ENCODE peak calls at places on chromosomes 1 and 21, in nine cellular contexts. Z, L, I, V, Q, T, M, A and K are unnamed samples.

GRCh38 chr1:165875171-165875570 is 47.8 kb downstream of the UCK2 start:
- DNase-seq in Z (no peak), L (no peak), I (no peak), V (no peak), Q (no peak), T (no peak), M (no peak), A (no peak), K (no peak)

GRCh38 chr1:43999455-43999854 is 8.1 kb downstream of the CCDC24 start:
- DNase-seq in Z (no peak), L (no peak), I (no peak), V (no peak), Q (no peak), T (no peak), M (no peak), A (no peak), K (no peak)

GRCh38 chr1:156421062-156421938 is 52.3 kb downstream of the RHBG start:
- DNase-seq in Z (peak), L (peak), I (peak), V (peak), Q (peak), T (no peak), M (peak), A (peak), K (peak)

GRCh38 chr1:9914603-9914937 is 4.5 kb upstream of the CTNNBIP1 start:
- DNase-seq in Z (no peak), L (no peak), I (no peak), V (no peak), Q (no peak), T (no peak), M (no peak), A (no peak), K (peak)

GRCh38 chr21:41970751-41971653 is 17.2 kb upstream of the C2CD2 start:
- DNase-seq in Z (no peak), L (peak), I (no peak), V (no peak), Q (no peak), T (no peak), M (no peak), A (no peak), K (peak)

GRCh38 chr1:206714331-206715058 is 29.8 kb downstream of the MAPKAPK2 start:
- DNase-seq in Z (peak), L (no peak), I (no peak), V (peak), Q (no peak), T (peak), M (no peak), A (no peak), K (peak)

GRCh38 chr1:32239790-32240139 is 7.3 kb upstream of the FAM167B start:
- DNase-seq in Z (peak), L (peak), I (no peak), V (no peak), Q (no peak), T (no peak), M (peak), A (no peak), K (no peak)

GRCh38 chr1:247647864-247648263 is 31.7 kb downstream of the OR13G1 start:
- DNase-seq in Z (no peak), L (no peak), I (no peak), V (no peak), Q (no peak), T (no peak), M (no peak), A (no peak), K (no peak)

GRCh38 chr21:16942703-16943102 is 570.1 kb upstream of the CXADR start:
- DNase-seq in Z (no peak), L (no peak), I (no peak), V (peak), Q (no peak), T (no peak), M (no peak), A (no peak), K (no peak)

GRCh38 chr1:17979815-17980214 is 127.8 kb upstream of the IGSF21 start:
- DNase-seq in Z (no peak), L (no peak), I (no peak), V (no peak), Q (no peak), T (no peak), M (no peak), A (peak), K (no peak)

GRCh38 chr21:35189077-35189863 is 140.2 kb upstream of the RUNX1 start:
- DNase-seq in Z (no peak), L (no peak), I (no peak), V (peak), Q (no peak), T (no peak), M (no peak), A (peak), K (no peak)

GRCh38 chr1:234438579-234438978 is 40.4 kb downstream of the TARBP1 start:
- DNase-seq in Z (no peak), L (no peak), I (no peak), V (no peak), Q (no peak), T (no peak), M (no peak), A (no peak), K (no peak)

GRCh38 chr1:224900062-224900461 is 29.4 kb upstream of the DNAH14 start:
- DNase-seq in Z (no peak), L (no peak), I (no peak), V (no peak), Q (no peak), T (no peak), M (no peak), A (no peak), K (no peak)

GRCh38 chr1:19811206-19811851 is 3.8 kb downstream of the RNF186 start:
- DNase-seq in Z (peak), L (peak), I (peak), V (peak), Q (peak), T (no peak), M (peak), A (peak), K (peak)

GRCh38 chr21:33135925-33136324 is 66.0 kb downstream of the OLIG1 start:
- DNase-seq in Z (no peak), L (no peak), I (no peak), V (no peak), Q (no peak), T (no peak), M (no peak), A (no peak), K (no peak)

GRCh38 chr1:228471762-228472398 is 15.3 kb upstream of the RNF187 start:
- DNase-seq in Z (no peak), L (no peak), I (no peak), V (no peak), Q (no peak), T (no peak), M (no peak), A (peak), K (no peak)

GRCh38 chr21:44618909-44619308 is 7.0 kb downstream of the KRTAP10-8 start:
- DNase-seq in Z (no peak), L (no peak), I (peak), V (no peak), Q (no peak), T (no peak), M (no peak), A (peak), K (no peak)

GRCh38 chr1:193355179-193355578 is 168.8 kb upstream of the B3GALT2 start:
- DNase-seq in Z (no peak), L (no peak), I (no peak), V (no peak), Q (no peak), T (peak), M (no peak), A (no peak), K (no peak)

GRCh38 chr1:150813028-150813707 is 5.1 kb upstream of the CTSK start:
- DNase-seq in Z (peak), L (peak), I (no peak), V (peak), Q (peak), T (peak), M (peak), A (peak), K (peak)

GRCh38 chr1:30405081-30405480 is 318.3 kb downstream of the MATN1 start:
- DNase-seq in Z (no peak), L (no peak), I (no peak), V (no peak), Q (no peak), T (no peak), M (no peak), A (no peak), K (no peak)

GRCh38 chr1:204283711-204284651 is 70.2 kb upstream of the GOLT1A start:
- DNase-seq in Z (no peak), L (no peak), I (no peak), V (no peak), Q (no peak), T (no peak), M (no peak), A (no peak), K (no peak)

GRCh38 chr1:214281030-214281901 is at the start of gene SMYD2:
- DNase-seq in Z (peak), L (peak), I (peak), V (peak), Q (peak), T (peak), M (peak), A (peak), K (peak)

GRCh38 chr1:6491966-6492365 is 499 bp upstream of the PLEKHG5 start:
- DNase-seq in Z (no peak), L (no peak), I (no peak), V (no peak), Q (no peak), T (no peak), M (peak), A (no peak), K (no peak)

GRCh38 chr1:41661428-41662060 is 177.1 kb upstream of the EDN2 start:
- DNase-seq in Z (peak), L (no peak), I (peak), V (peak), Q (no peak), T (no peak), M (peak), A (no peak), K (no peak)

GRCh38 chr1:92184632-92185031 is 33.1 kb upstream of the C1orf146 start:
- DNase-seq in Z (no peak), L (no peak), I (no peak), V (peak), Q (no peak), T (no peak), M (no peak), A (no peak), K (no peak)

GRCh38 chr1:147534386-147534785 is 6.9 kb upstream of the BCL9 start:
- DNase-seq in Z (no peak), L (no peak), I (no peak), V (peak), Q (no peak), T (no peak), M (no peak), A (peak), K (no peak)

GRCh38 chr1:78275906-78276690 is 214.7 kb upstream of the PTGFR start:
- DNase-seq in Z (no peak), L (no peak), I (no peak), V (peak), Q (no peak), T (no peak), M (no peak), A (no peak), K (no peak)

GRCh38 chr1:157168015-157168414 is 29.8 kb upstream of the ETV3 start:
- DNase-seq in Z (no peak), L (no peak), I (no peak), V (no peak), Q (no peak), T (no peak), M (no peak), A (peak), K (no peak)

GRCh38 chr1:212542761-212543187 is 65.8 kb upstream of the ATF3 start:
- DNase-seq in Z (no peak), L (no peak), I (no peak), V (no peak), Q (no peak), T (no peak), M (no peak), A (no peak), K (no peak)

GRCh38 chr1:152227310-152227928 is 3.4 kb upstream of the HRNR start:
- DNase-seq in Z (no peak), L (no peak), I (no peak), V (peak), Q (no peak), T (no peak), M (no peak), A (no peak), K (no peak)

GRCh38 chr21:16587671-16588379 is 858.0 kb downstream of the USP25 start:
- DNase-seq in Z (no peak), L (no peak), I (no peak), V (peak), Q (no peak), T (peak), M (no peak), A (no peak), K (peak)

GRCh38 chr1:212794561-212795014 is 2.9 kb downstream of the TATDN3 start:
- DNase-seq in Z (no peak), L (no peak), I (no peak), V (no peak), Q (no peak), T (no peak), M (no peak), A (peak), K (no peak)

GRCh38 chr1:153260473-153260979 is 1.0 kb downstream of the LORICRIN start:
- DNase-seq in Z (no peak), L (no peak), I (no peak), V (peak), Q (no peak), T (no peak), M (no peak), A (no peak), K (no peak)

GRCh38 chr1:154263465-154264332 is 8.7 kb upstream of the HAX1 start:
- DNase-seq in Z (no peak), L (no peak), I (no peak), V (peak), Q (no peak), T (no peak), M (no peak), A (no peak), K (no peak)

DNA sequence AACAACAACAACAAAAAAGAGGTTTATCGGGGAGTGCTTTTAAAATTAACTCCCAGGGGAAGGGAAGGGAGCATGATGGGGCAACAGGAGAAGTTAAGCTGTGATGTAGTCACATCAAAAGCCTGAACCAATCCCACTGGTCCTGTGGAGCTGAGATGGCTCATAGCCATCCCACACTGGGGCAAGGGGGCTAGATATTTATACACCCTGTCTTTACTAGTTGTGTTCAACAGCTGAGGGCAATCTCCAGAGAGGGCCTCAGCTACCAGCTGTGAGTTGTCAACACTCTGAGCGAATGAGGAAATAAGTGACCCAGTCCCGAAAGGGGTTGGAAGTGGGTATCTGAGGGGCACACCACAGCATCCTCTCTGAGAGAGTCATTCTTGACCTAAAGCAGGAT is 31.0 kb upstream of the CREG1 start:
- DNase-seq in Z (no peak), L (no peak), I (no peak), V (no peak), Q (no peak), T (no peak), M (no peak), A (no peak), K (no peak)
- H3K27ac ChIP-seq in Z (no peak), L (no peak), I (no peak), V (no peak), Q (no peak), T (no peak), M (no peak), A (no peak), K (no peak)

DNA sequence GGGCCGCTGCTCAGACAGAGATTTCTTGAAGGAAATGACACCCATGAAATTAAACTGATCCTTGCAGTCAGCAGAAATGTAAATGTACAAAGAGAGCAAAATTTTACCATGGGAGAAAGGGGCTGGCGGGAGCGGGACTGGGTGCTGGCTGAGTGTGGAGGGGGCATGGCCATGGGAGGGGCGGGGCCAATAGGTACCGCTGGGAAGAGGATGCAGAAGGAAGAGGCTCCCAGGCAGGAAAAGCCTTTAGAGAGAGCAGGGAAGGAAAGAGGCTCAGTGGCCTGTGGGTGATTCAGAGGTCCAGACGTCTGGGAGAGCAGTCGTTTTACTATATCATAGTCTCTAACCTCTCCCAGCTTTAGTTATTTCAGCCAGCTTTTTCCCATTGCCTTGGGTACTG is 258.9 kb downstream of the SEC16B start:
- DNase-seq in Z (no peak), L (no peak), I (no peak), V (no peak), Q (no peak), T (no peak), M (no peak), A (no peak), K (no peak)
- H3K27ac ChIP-seq in Z (no peak), L (no peak), I (no peak), V (no peak), Q (no peak), T (no peak), M (no peak), A (no peak), K (no peak)

GRCh38 chr1:85240659-85241058 is 18.8 kb downstream of the C1orf52 start:
- DNase-seq in Z (no peak), L (no peak), I (no peak), V (peak), Q (no peak), T (no peak), M (no peak), A (no peak), K (no peak)
- H3K27ac ChIP-seq in Z (peak), L (no peak), I (no peak), V (no peak), Q (no peak), T (no peak), M (no peak), A (no peak), K (no peak)

GRCh38 chr1:47930215-47930885 is 66.8 kb downstream of the TRABD2B start:
- DNase-seq in Z (no peak), L (no peak), I (no peak), V (no peak), Q (no peak), T (no peak), M (no peak), A (no peak), K (no peak)
- H3K27ac ChIP-seq in Z (no peak), L (no peak), I (no peak), V (no peak), Q (no peak), T (no peak), M (no peak), A (no peak), K (no peak)

GRCh38 chr1:16146888-16147614 is 8.8 kb downstream of the EPHA2 start:
- DNase-seq in Z (no peak), L (no peak), I (no peak), V (peak), Q (no peak), T (no peak), M (no peak), A (no peak), K (no peak)
- H3K27ac ChIP-seq in Z (peak), L (peak), I (no peak), V (peak), Q (peak), T (peak), M (peak), A (no peak), K (peak)

GRCh38 chr1:222757673-222758268 is 20.8 kb downstream of the FAM177B start:
- DNase-seq in Z (no peak), L (no peak), I (no peak), V (no peak), Q (no peak), T (no peak), M (no peak), A (no peak), K (no peak)
- H3K27ac ChIP-seq in Z (no peak), L (no peak), I (no peak), V (no peak), Q (no peak), T (no peak), M (no peak), A (no peak), K (no peak)